ENCODE peak calls at places on chromosomes 5 and 9, in six cellular contexts. One of them, this sample, is unnamed.

GRCh38 chr9:119963798-119964372 is 594.6 kb upstream of the BRINP1 start:
- DNase-seq in neural progenitor cell: peak
- DNase-seq in IMR-90: peak
- DNase-seq in heart right ventricle: no peak
- DNase-seq in coronary artery: no peak
- DNase-seq in CD8-positive, alpha-beta T cell: no peak
- DNase-seq in this sample: no peak

GRCh38 chr9:33778700-33779351 is 16.5 kb upstream of the PRSS3 start:
- DNase-seq in neural progenitor cell: peak
- DNase-seq in IMR-90: peak
- DNase-seq in heart right ventricle: peak
- DNase-seq in coronary artery: no peak
- DNase-seq in CD8-positive, alpha-beta T cell: peak
- DNase-seq in this sample: no peak

GRCh38 chr5:122156724-122157325 is 27.5 kb downstream of the ZNF474 start:
- DNase-seq in neural progenitor cell: peak
- DNase-seq in IMR-90: peak
- DNase-seq in heart right ventricle: no peak
- DNase-seq in coronary artery: no peak
- DNase-seq in CD8-positive, alpha-beta T cell: no peak
- DNase-seq in this sample: no peak

GRCh38 chr9:89095755-89096154 is 82.9 kb downstream of the SHC3 start:
- DNase-seq in neural progenitor cell: no peak
- DNase-seq in IMR-90: peak
- DNase-seq in heart right ventricle: no peak
- DNase-seq in coronary artery: no peak
- DNase-seq in CD8-positive, alpha-beta T cell: no peak
- DNase-seq in this sample: no peak

GRCh38 chr5:142817961-142818431 is 47.8 kb downstream of the ARHGAP26 start:
- DNase-seq in neural progenitor cell: no peak
- DNase-seq in IMR-90: no peak
- DNase-seq in heart right ventricle: no peak
- DNase-seq in coronary artery: no peak
- DNase-seq in CD8-positive, alpha-beta T cell: no peak
- DNase-seq in this sample: no peak

GRCh38 chr9:137012694-137013570 is 15.1 kb downstream of the ABCA2 start:
- DNase-seq in neural progenitor cell: no peak
- DNase-seq in IMR-90: no peak
- DNase-seq in heart right ventricle: no peak
- DNase-seq in coronary artery: no peak
- DNase-seq in CD8-positive, alpha-beta T cell: no peak
- DNase-seq in this sample: no peak

GRCh38 chr5:87705876-87706275 is 293.1 kb upstream of the CCNH start:
- DNase-seq in neural progenitor cell: no peak
- DNase-seq in IMR-90: no peak
- DNase-seq in heart right ventricle: no peak
- DNase-seq in coronary artery: no peak
- DNase-seq in CD8-positive, alpha-beta T cell: no peak
- DNase-seq in this sample: no peak

GRCh38 chr5:125696762-125697161 is 726.4 kb upstream of the GRAMD2B start:
- DNase-seq in neural progenitor cell: no peak
- DNase-seq in IMR-90: peak
- DNase-seq in heart right ventricle: peak
- DNase-seq in coronary artery: no peak
- DNase-seq in CD8-positive, alpha-beta T cell: no peak
- DNase-seq in this sample: no peak

GRCh38 chr5:6729400-6730310 is 16.4 kb downstream of the TENT4A start:
- DNase-seq in neural progenitor cell: no peak
- DNase-seq in IMR-90: no peak
- DNase-seq in heart right ventricle: no peak
- DNase-seq in coronary artery: no peak
- DNase-seq in CD8-positive, alpha-beta T cell: peak
- DNase-seq in this sample: no peak

GRCh38 chr5:31900296-31900865 is 261.4 kb downstream of the PDZD2 start:
- DNase-seq in neural progenitor cell: no peak
- DNase-seq in IMR-90: no peak
- DNase-seq in heart right ventricle: no peak
- DNase-seq in coronary artery: no peak
- DNase-seq in CD8-positive, alpha-beta T cell: no peak
- DNase-seq in this sample: no peak

GRCh38 chr5:173691931-173692330 is 75.5 kb upstream of the BOD1 start:
- DNase-seq in neural progenitor cell: no peak
- DNase-seq in IMR-90: no peak
- DNase-seq in heart right ventricle: no peak
- DNase-seq in coronary artery: no peak
- DNase-seq in CD8-positive, alpha-beta T cell: no peak
- DNase-seq in this sample: no peak

GRCh38 chr5:56409331-56410190 is 176.4 kb upstream of the ANKRD55 start:
- DNase-seq in neural progenitor cell: no peak
- DNase-seq in IMR-90: peak
- DNase-seq in heart right ventricle: peak
- DNase-seq in coronary artery: no peak
- DNase-seq in CD8-positive, alpha-beta T cell: no peak
- DNase-seq in this sample: no peak

GRCh38 chr5:115888027-115888426 is 46.3 kb downstream of the AP3S1 start:
- DNase-seq in neural progenitor cell: no peak
- DNase-seq in IMR-90: peak
- DNase-seq in heart right ventricle: no peak
- DNase-seq in coronary artery: no peak
- DNase-seq in CD8-positive, alpha-beta T cell: no peak
- DNase-seq in this sample: no peak

GRCh38 chr5:100694100-100694499 is 158.9 kb downstream of the FAM174A start:
- DNase-seq in neural progenitor cell: no peak
- DNase-seq in IMR-90: no peak
- DNase-seq in heart right ventricle: no peak
- DNase-seq in coronary artery: no peak
- DNase-seq in CD8-positive, alpha-beta T cell: no peak
- DNase-seq in this sample: no peak

GRCh38 chr5:162801235-162801634 is 636.2 kb upstream of the CCNG1 start:
- DNase-seq in neural progenitor cell: no peak
- DNase-seq in IMR-90: no peak
- DNase-seq in heart right ventricle: no peak
- DNase-seq in coronary artery: no peak
- DNase-seq in CD8-positive, alpha-beta T cell: no peak
- DNase-seq in this sample: no peak

GRCh38 chr9:110256142-110256391 is 240 bp downstream of the TXN start:
- DNase-seq in neural progenitor cell: no peak
- DNase-seq in IMR-90: no peak
- DNase-seq in heart right ventricle: no peak
- DNase-seq in coronary artery: no peak
- DNase-seq in CD8-positive, alpha-beta T cell: no peak
- DNase-seq in this sample: no peak

GRCh38 chr9:36328798-36329411 is 70.7 kb upstream of the GNE start:
- DNase-seq in neural progenitor cell: peak
- DNase-seq in IMR-90: peak
- DNase-seq in heart right ventricle: peak
- DNase-seq in coronary artery: no peak
- DNase-seq in CD8-positive, alpha-beta T cell: peak
- DNase-seq in this sample: no peak

GRCh38 chr5:126395198-126395597 is 28.0 kb upstream of the GRAMD2B start:
- DNase-seq in neural progenitor cell: peak
- DNase-seq in IMR-90: peak
- DNase-seq in heart right ventricle: no peak
- DNase-seq in coronary artery: no peak
- DNase-seq in CD8-positive, alpha-beta T cell: no peak
- DNase-seq in this sample: no peak

GRCh38 chr5:60223342-60223741 is 329.8 kb upstream of the PDE4D start:
- DNase-seq in neural progenitor cell: no peak
- DNase-seq in IMR-90: no peak
- DNase-seq in heart right ventricle: no peak
- DNase-seq in coronary artery: no peak
- DNase-seq in CD8-positive, alpha-beta T cell: no peak
- DNase-seq in this sample: no peak

GRCh38 chr9:71638627-71639026 is 129.7 kb downstream of the CEMIP2 start:
- DNase-seq in neural progenitor cell: no peak
- DNase-seq in IMR-90: no peak
- DNase-seq in heart right ventricle: peak
- DNase-seq in coronary artery: no peak
- DNase-seq in CD8-positive, alpha-beta T cell: peak
- DNase-seq in this sample: no peak

GRCh38 chr9:38091310-38092199 is 22.5 kb upstream of the SHB start:
- DNase-seq in neural progenitor cell: no peak
- DNase-seq in IMR-90: no peak
- DNase-seq in heart right ventricle: no peak
- DNase-seq in coronary artery: peak
- DNase-seq in CD8-positive, alpha-beta T cell: no peak
- DNase-seq in this sample: peak

GRCh38 chr9:124079176-124079925 is 67.8 kb downstream of the LHX2 start:
- DNase-seq in neural progenitor cell: no peak
- DNase-seq in IMR-90: peak
- DNase-seq in heart right ventricle: peak
- DNase-seq in coronary artery: no peak
- DNase-seq in CD8-positive, alpha-beta T cell: no peak
- DNase-seq in this sample: no peak

GRCh38 chr5:67361932-67362729 is 165.5 kb upstream of the CD180 start:
- DNase-seq in neural progenitor cell: no peak
- DNase-seq in IMR-90: no peak
- DNase-seq in heart right ventricle: no peak
- DNase-seq in coronary artery: no peak
- DNase-seq in CD8-positive, alpha-beta T cell: no peak
- DNase-seq in this sample: no peak

GRCh38 chr9:87548159-87548558 is 50.5 kb downstream of the DAPK1 start:
- DNase-seq in neural progenitor cell: no peak
- DNase-seq in IMR-90: no peak
- DNase-seq in heart right ventricle: no peak
- DNase-seq in coronary artery: no peak
- DNase-seq in CD8-positive, alpha-beta T cell: no peak
- DNase-seq in this sample: no peak

DNA sequence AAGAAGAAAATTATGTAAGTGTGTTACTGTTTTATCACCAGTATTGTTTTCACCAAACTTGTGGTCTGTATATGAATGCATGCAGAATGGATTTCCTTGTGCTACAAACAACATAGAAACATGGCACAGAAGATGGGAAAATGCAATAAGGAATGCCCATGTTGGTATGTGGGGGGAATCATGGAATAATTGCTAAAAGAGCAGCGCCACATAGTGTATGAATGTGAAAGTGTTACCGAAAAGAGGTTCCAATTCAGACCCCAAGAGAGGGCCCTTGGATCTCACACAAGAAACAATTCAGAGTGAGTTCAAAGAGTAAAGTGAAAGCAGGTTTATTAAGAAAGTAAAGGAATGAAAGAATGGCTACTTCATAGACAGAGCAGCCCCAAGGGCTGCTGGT is 26.4 kb upstream of the TYRP1 start:
- DNase-seq in neural progenitor cell: peak
- DNase-seq in IMR-90: no peak
- DNase-seq in heart right ventricle: no peak
- DNase-seq in coronary artery: no peak
- DNase-seq in CD8-positive, alpha-beta T cell: no peak
- DNase-seq in this sample: no peak
- TF ChIP-seq CTCF in neural progenitor cell: peak
- TF ChIP-seq CTCF in IMR-90: peak
- TF ChIP-seq CTCF in heart right ventricle: no peak
- TF ChIP-seq CTCF in coronary artery: no peak
- TF ChIP-seq CTCF in CD8-positive, alpha-beta T cell: no peak
- TF ChIP-seq CTCF in this sample: peak

DNA sequence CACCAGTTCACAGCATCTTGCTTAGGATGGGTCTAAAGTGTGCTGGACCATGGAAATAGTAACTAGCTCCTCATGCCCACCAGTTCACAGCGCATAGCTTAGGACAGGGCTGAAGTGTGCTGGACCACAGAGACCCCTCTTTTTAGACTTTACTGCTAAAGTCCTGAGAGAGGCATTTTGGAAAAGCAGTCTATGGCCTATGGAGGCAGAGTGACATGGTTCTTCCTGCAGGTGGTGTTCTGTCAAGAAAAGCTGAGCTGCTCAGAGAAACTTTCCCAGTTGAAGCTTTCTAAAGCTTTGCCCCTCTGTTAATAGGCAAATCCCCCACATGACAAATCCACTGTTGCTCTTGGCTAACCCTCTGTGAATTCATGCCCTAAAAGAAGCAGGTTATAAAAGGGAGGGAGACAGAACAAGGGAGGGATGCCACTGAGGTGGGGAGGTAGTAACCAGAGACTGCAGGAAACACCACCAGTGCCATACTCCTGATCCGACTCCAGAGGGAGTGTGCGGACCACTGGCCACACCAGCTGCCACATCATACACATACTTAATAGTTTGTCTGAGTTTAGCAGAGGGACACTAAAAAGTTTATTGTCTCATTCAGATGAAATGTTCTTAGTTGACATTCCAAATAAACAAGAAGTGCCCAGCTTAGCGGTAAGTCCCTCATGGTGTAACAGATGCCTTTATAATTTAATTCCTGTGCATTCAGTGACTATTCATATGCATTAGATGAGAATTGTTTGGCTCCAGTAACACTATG is 236.1 kb upstream of the NFIL3 start:
- DNase-seq in neural progenitor cell: peak
- DNase-seq in IMR-90: peak
- DNase-seq in heart right ventricle: no peak
- DNase-seq in coronary artery: no peak
- DNase-seq in CD8-positive, alpha-beta T cell: no peak
- DNase-seq in this sample: no peak
- TF ChIP-seq CTCF in neural progenitor cell: peak
- TF ChIP-seq CTCF in IMR-90: peak
- TF ChIP-seq CTCF in heart right ventricle: peak
- TF ChIP-seq CTCF in coronary artery: no peak
- TF ChIP-seq CTCF in CD8-positive, alpha-beta T cell: no peak
- TF ChIP-seq CTCF in this sample: peak

GRCh38 chr5:143955140-143955539 is 143.2 kb downstream of the HMHB1 start:
- DNase-seq in neural progenitor cell: no peak
- DNase-seq in IMR-90: peak
- DNase-seq in heart right ventricle: peak
- DNase-seq in coronary artery: no peak
- DNase-seq in CD8-positive, alpha-beta T cell: no peak
- DNase-seq in this sample: no peak

GRCh38 chr5:143952809-143953208 is 140.8 kb downstream of the HMHB1 start:
- DNase-seq in neural progenitor cell: no peak
- DNase-seq in IMR-90: no peak
- DNase-seq in heart right ventricle: no peak
- DNase-seq in coronary artery: no peak
- DNase-seq in CD8-positive, alpha-beta T cell: no peak
- DNase-seq in this sample: no peak

DNA sequence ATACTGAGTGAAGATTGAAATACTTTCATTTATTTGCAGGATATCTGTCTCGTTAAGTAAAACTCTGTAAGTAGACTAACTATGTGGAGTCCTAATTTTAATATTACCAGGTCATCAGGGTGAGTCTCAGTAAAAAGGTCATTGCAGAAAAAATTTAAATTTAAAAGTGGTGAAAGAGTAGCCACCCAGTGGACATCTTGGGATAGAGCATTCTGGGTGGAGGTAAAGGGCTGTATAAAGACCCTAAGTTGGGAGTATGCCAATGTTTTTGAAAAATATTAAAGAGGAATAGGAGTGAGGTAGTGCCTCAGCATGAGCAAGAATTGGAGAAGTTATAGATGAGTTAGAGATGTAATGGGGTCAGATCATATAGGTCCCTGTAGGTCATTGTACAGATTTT is 145.5 kb downstream of the HMHB1 start:
- DNase-seq in neural progenitor cell: no peak
- DNase-seq in IMR-90: no peak
- DNase-seq in heart right ventricle: no peak
- DNase-seq in coronary artery: no peak
- DNase-seq in CD8-positive, alpha-beta T cell: no peak
- DNase-seq in this sample: no peak
- TF ChIP-seq CTCF in neural progenitor cell: peak
- TF ChIP-seq CTCF in IMR-90: no peak
- TF ChIP-seq CTCF in heart right ventricle: peak
- TF ChIP-seq CTCF in coronary artery: no peak
- TF ChIP-seq CTCF in CD8-positive, alpha-beta T cell: no peak
- TF ChIP-seq CTCF in this sample: peak

GRCh38 chr5:107668933-107669542 is 1.7 kb downstream of the EFNA5 start:
- DNase-seq in neural progenitor cell: peak
- DNase-seq in IMR-90: no peak
- DNase-seq in heart right ventricle: no peak
- DNase-seq in coronary artery: no peak
- DNase-seq in CD8-positive, alpha-beta T cell: no peak
- DNase-seq in this sample: no peak
- TF ChIP-seq CTCF in neural progenitor cell: peak
- TF ChIP-seq CTCF in IMR-90: no peak
- TF ChIP-seq CTCF in heart right ventricle: no peak
- TF ChIP-seq CTCF in coronary artery: no peak
- TF ChIP-seq CTCF in CD8-positive, alpha-beta T cell: no peak
- TF ChIP-seq CTCF in this sample: peak